ENCODE peak calls at places on chromosomes 16 and 17, in nine cellular contexts. W is NCI-H1417; Y is activated naive CD4-positive, alpha-beta T cell treated with anti-CD3 and anti-CD28 coated beads, Interleukin-2, amount 10 ng/mL, durations not matched to agents 7 days and 5 days; L is Right ventricle myocardium superior; V is effector memory CD8-positive, alpha-beta T cell; E is NCI-H2081; T is BE2C; D is A172; J is RWPE1. K is an unnamed sample.

GRCh38 chr17:66711936-66712335 is 123.0 kb upstream of the CACNG5 start:
- DNase-seq in W (peak), T (no peak), Y (no peak), E (peak), L (no peak), D (no peak), J (peak), V (no peak), K (no peak)

GRCh38 chr16:53863861-53864260 is 159.9 kb downstream of the FTO start:
- DNase-seq in L (no peak), D (no peak), Y (no peak), T (no peak), V (no peak), J (no peak), W (no peak), E (no peak), K (no peak)

GRCh38 chr17:73644145-73645049 is at the start of gene SDK2:
- DNase-seq in T (peak), V (no peak), J (peak), L (no peak), E (peak), D (no peak), W (peak), Y (peak), K (no peak)

GRCh38 chr16:8716592-8716991 is 42.2 kb downstream of the ABAT start:
- DNase-seq in J (peak), T (no peak), D (no peak), L (no peak), Y (no peak), E (no peak), V (no peak), W (no peak), K (no peak)

GRCh38 chr16:24041834-24042631 is 206.2 kb downstream of the PRKCB start:
- DNase-seq in J (peak), D (peak), W (peak), L (peak), V (peak), E (peak), T (peak), Y (peak), K (peak)

GRCh38 chr17:45040459-45040858 is 11.0 kb downstream of the DCAKD start:
- DNase-seq in D (peak), L (no peak), Y (no peak), V (no peak), J (no peak), W (no peak), E (no peak), T (no peak), K (no peak)

GRCh38 chr16:87432330-87432915 is 40.3 kb downstream of the MAP1LC3B start:
- DNase-seq in V (no peak), L (peak), W (no peak), Y (no peak), E (no peak), J (no peak), T (no peak), D (no peak), K (no peak)

GRCh38 chr17:71188811-71189492 is 931.9 kb upstream of the SOX9 start:
- DNase-seq in Y (no peak), V (no peak), E (no peak), T (no peak), L (no peak), W (no peak), J (peak), D (peak), K (no peak)

GRCh38 chr17:1715803-1716075 is 5.6 kb upstream of the TLCD2 start:
- DNase-seq in V (no peak), Y (no peak), J (no peak), T (no peak), D (no peak), L (no peak), W (no peak), E (no peak), K (no peak)

GRCh38 chr17:40564883-40565744 is at the start of gene CCR7:
- DNase-seq in W (no peak), J (no peak), V (peak), T (no peak), E (no peak), Y (peak), L (no peak), D (no peak), K (peak)

GRCh38 chr16:2530629-2531318 is 434 bp downstream of the CEMP1 start:
- DNase-seq in W (no peak), E (no peak), D (no peak), Y (no peak), T (no peak), J (no peak), V (no peak), L (no peak), K (no peak)

GRCh38 chr17:14318109-14318905 is 17.4 kb downstream of the HS3ST3B1 start:
- DNase-seq in L (no peak), Y (no peak), T (no peak), E (no peak), D (no peak), V (no peak), J (no peak), W (no peak), K (no peak)

GRCh38 chr17:45132569-45133463 is 501 bp upstream of the PLCD3 start:
- DNase-seq in V (peak), T (peak), J (peak), L (peak), Y (peak), W (peak), D (peak), E (peak), K (peak)

GRCh38 chr16:4494746-4495490 is 18.7 kb downstream of the HMOX2 start:
- DNase-seq in W (no peak), T (no peak), D (peak), E (no peak), L (no peak), Y (no peak), J (peak), V (no peak), K (no peak)

GRCh38 chr17:30950669-30951399 is 20.0 kb upstream of the RNF135 start:
- DNase-seq in T (peak), Y (no peak), W (no peak), E (peak), V (no peak), L (peak), J (no peak), D (peak), K (no peak)

GRCh38 chr17:35865412-35866355 is 3.0 kb downstream of the HEATR9 start:
- DNase-seq in V (no peak), D (peak), E (no peak), W (no peak), Y (no peak), T (no peak), J (peak), L (no peak), K (no peak)

GRCh38 chr17:70172921-70173320 is 3.6 kb downstream of the KCNJ2 start:
- DNase-seq in W (no peak), T (no peak), E (no peak), J (no peak), V (no peak), D (peak), Y (no peak), L (no peak), K (no peak)

GRCh38 chr17:57195790-57196460 is 60.4 kb upstream of the MSI2 start:
- DNase-seq in D (peak), Y (no peak), T (no peak), V (no peak), L (no peak), E (no peak), J (peak), W (no peak), K (no peak)

GRCh38 chr16:88993946-88994600 is 17.1 kb upstream of the CBFA2T3 start:
- DNase-seq in Y (no peak), L (no peak), V (no peak), E (no peak), T (no peak), W (no peak), D (no peak), J (no peak), K (no peak)

GRCh38 chr17:57110579-57111367 is 25.7 kb downstream of the AKAP1 start:
- DNase-seq in Y (no peak), D (no peak), L (peak), W (no peak), T (no peak), J (no peak), E (no peak), V (no peak), K (no peak)

GRCh38 chr16:4288148-4288921 is 15.5 kb upstream of the TFAP4 start:
- DNase-seq in D (peak), V (peak), T (peak), L (peak), E (peak), W (peak), J (peak), Y (peak), K (peak)

GRCh38 chr17:78990349-78991016 is 10.8 kb upstream of the LGALS3BP start:
- DNase-seq in J (no peak), Y (no peak), T (peak), D (no peak), E (no peak), W (no peak), V (no peak), L (peak), K (no peak)

GRCh38 chr17:46795379-46795952 is 23.0 kb downstream of the WNT3 start:
- DNase-seq in L (no peak), W (peak), Y (no peak), T (no peak), E (no peak), D (peak), J (peak), V (no peak), K (no peak)

GRCh38 chr16:68993885-68994284 is 111.6 kb upstream of the HAS3 start:
- DNase-seq in Y (no peak), W (no peak), T (no peak), D (peak), E (no peak), V (no peak), L (no peak), J (peak), K (no peak)

GRCh38 chr17:19331134-19331533 is 31.4 kb downstream of the B9D1 start:
- DNase-seq in Y (no peak), L (no peak), V (no peak), D (peak), W (no peak), E (no peak), J (no peak), T (no peak), K (no peak)

GRCh38 chr17:65593870-65594584 is 32.6 kb upstream of the AXIN2 start:
- DNase-seq in L (no peak), J (no peak), E (no peak), W (no peak), T (no peak), Y (no peak), V (no peak), D (no peak), K (no peak)

GRCh38 chr16:25013751-25014499 is 1.2 kb downstream of the ARHGAP17 start:
- DNase-seq in T (no peak), L (no peak), E (no peak), W (no peak), Y (no peak), D (no peak), J (no peak), V (peak), K (no peak)

GRCh38 chr17:41773190-41773588 is 13.3 kb downstream of the JUP start:
- DNase-seq in E (no peak), L (peak), T (peak), Y (no peak), D (peak), V (no peak), W (no peak), J (peak), K (no peak)

GRCh38 chr17:49373115-49373514 is 11.1 kb upstream of the ZNF652 start:
- DNase-seq in W (no peak), L (no peak), V (no peak), Y (no peak), J (no peak), E (no peak), D (no peak), T (no peak), K (no peak)

GRCh38 chr17:77372444-77373297 is 231.9 kb downstream of the SEC14L1 start:
- DNase-seq in Y (peak), D (no peak), J (no peak), E (peak), L (peak), T (peak), W (peak), V (peak), K (peak)